ENCODE peak calls at places on chromosomes 12 and 14, in four cellular contexts. Z is OCI-LY7, I is brain microvascular endothelial cell, M is Panc1. H is an unnamed sample.

GRCh38 chr12:51960488-51960887 is 9.0 kb downstream of the ACVR1B start:
- DNase-seq in I (no peak), M (no peak), Z (no peak), H (no peak)

GRCh38 chr14:75069811-75070145 is 337 bp downstream of the ZC2HC1C start:
- DNase-seq in I (no peak), M (no peak), Z (no peak), H (no peak)

GRCh38 chr12:98750511-98750910 is 105.4 kb downstream of the APAF1 start:
- DNase-seq in M (no peak), Z (no peak), I (no peak), H (no peak)

GRCh38 chr12:115185529-115185928 is 501.6 kb upstream of the TBX3 start:
- DNase-seq in Z (no peak), M (no peak), I (no peak), H (peak; percentile 68)

GRCh38 chr12:20443216-20443615 is 74.9 kb downstream of the PDE3A start:
- DNase-seq in I (no peak), M (no peak), Z (no peak), H (no peak)

GRCh38 chr12:120119395-120119973 is 2.9 kb upstream of the RAB35 start:
- DNase-seq in M (no peak), Z (peak; percentile 59), I (no peak), H (no peak)

GRCh38 chr12:19739195-19739776 is 300.0 kb downstream of the AEBP2 start:
- DNase-seq in I (peak; percentile 63), M (no peak), Z (peak; percentile 45), H (peak; percentile 90)

GRCh38 chr12:28191690-28192089 is 1.4 kb downstream of the CCDC91 start:
- DNase-seq in M (no peak), Z (no peak), I (peak; percentile 7), H (peak; percentile 39)

GRCh38 chr12:108151505-108152178 is 22.6 kb downstream of the WSCD2 start:
- DNase-seq in Z (no peak), I (no peak), M (no peak), H (no peak)

GRCh38 chr14:105201928-105202513 is 20.9 kb upstream of the NUDT14 start:
- DNase-seq in M (no peak), I (no peak), Z (no peak), H (no peak)

GRCh38 chr12:94604299-94604698 is 46.1 kb downstream of the TMCC3 start:
- DNase-seq in M (no peak), I (no peak), Z (no peak), H (no peak)

DNA sequence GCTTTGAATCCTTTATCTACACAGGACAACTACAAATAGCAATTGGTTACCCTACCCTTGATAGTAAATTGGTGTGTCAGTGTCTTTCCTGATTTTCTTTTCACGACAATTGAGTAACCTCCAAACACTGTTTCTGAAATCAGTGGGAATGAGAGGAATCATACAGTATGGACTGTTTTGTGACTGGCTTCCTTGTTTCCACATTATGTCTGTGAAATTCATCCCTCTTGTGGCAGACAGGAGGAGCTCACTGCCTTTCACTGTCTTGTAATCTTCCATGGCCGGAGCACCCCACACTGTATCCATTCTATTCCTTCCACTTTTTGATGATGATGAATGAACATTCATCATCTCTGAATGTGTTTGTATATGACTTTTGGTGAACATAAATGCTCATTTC is 164.0 kb upstream of the PZP start:
- DNase-seq in I (peak; percentile 11), Z (peak; percentile 11), M (no peak), H (no peak)
- TF ChIP-seq CTCF in I (peak; percentile 62), Z (peak; percentile 33), M (peak; percentile 30), H (peak; percentile 24)

GRCh38 chr12:49206389-49206788 is 17.5 kb upstream of the TUBA1A start:
- DNase-seq in I (no peak), M (no peak), Z (no peak), H (no peak)

GRCh38 chr12:49201595-49202295 is 12.9 kb upstream of the TUBA1A start:
- DNase-seq in I (peak; percentile 92), Z (no peak), M (no peak), H (peak; percentile 91)

GRCh38 chr12:49198431-49199155 is 9.7 kb upstream of the TUBA1A start:
- DNase-seq in Z (no peak), M (no peak), I (peak; percentile 90), H (peak; percentile 87)

GRCh38 chr12:49195734-49196133 is 6.9 kb upstream of the TUBA1A start:
- DNase-seq in I (no peak), M (no peak), Z (no peak), H (no peak)

GRCh38 chr12:49200882-49201594 is 12.2 kb upstream of the TUBA1A start:
- DNase-seq in I (peak; percentile 50), Z (peak; percentile 64), M (peak; percentile 85), H (peak; percentile 94)
- H3K4me3 ChIP-seq in I (peak overlapping the region; percentile 23), Z (no peak overlapping the region), M (no peak overlapping the region), H (peak overlapping the region; percentile 1)

GRCh38 chr12:75571204-75571603 is 59.8 kb upstream of the KRR1 start:
- DNase-seq in I (no peak), M (no peak), Z (no peak), H (no peak)
- TF ChIP-seq CTCF in I (no peak), M (no peak), Z (no peak), H (no peak)

GRCh38 chr12:8912910-8913309 is 1.4 kb upstream of the PHC1 start:
- DNase-seq in Z (peak; percentile 60), M (no peak), I (no peak), H (no peak)
- H3K4me3 ChIP-seq in Z (no peak overlapping the region), M (no peak overlapping the region), I (no peak overlapping the region), H (no peak overlapping the region)

GRCh38 chr12:92764820-92765219 is 62.0 kb downstream of the PLEKHG7 start:
- DNase-seq in I (peak; percentile 31), Z (no peak), M (no peak), H (no peak)
- TF ChIP-seq CTCF in I (no peak), Z (no peak), M (no peak), H (no peak)

DNA sequence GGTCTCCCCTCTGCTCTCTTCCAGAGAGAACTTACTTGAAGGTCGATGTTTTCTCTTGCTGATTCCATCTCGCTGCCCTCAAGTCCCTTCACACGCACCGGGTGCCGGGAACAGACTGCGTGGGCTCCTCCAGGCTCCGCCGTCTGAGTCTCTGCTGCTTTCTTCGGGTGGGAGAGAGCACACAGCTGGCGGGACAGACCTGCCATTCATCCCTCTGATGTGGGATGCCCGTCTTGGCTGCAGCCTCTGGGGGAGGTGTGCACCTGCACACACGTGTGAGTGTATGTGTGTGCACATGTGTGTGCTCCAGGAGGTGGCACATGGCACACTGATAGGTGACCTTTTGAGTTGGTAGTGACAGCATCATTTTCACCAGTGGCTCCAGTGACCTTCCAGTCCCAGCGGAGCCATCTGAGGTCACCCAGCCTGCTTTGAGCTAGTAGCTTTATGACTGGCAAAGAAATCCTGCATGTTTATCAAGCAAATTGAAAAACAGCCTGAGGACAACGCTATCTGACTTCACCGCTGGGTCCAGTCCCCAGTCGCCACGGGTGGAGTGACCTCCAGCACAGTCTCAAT is at the start of gene NINJ2:
- DNase-seq in I (no peak), Z (no peak), M (no peak), H (peak; percentile 40)
- H3K4me3 ChIP-seq in I (peak within 1 kb of the TSS; percentile 26), Z (peak within 1 kb of the TSS; percentile 21), M (no peak within 1 kb of the TSS), H (peak within 1 kb of the TSS; percentile 39)

DNA sequence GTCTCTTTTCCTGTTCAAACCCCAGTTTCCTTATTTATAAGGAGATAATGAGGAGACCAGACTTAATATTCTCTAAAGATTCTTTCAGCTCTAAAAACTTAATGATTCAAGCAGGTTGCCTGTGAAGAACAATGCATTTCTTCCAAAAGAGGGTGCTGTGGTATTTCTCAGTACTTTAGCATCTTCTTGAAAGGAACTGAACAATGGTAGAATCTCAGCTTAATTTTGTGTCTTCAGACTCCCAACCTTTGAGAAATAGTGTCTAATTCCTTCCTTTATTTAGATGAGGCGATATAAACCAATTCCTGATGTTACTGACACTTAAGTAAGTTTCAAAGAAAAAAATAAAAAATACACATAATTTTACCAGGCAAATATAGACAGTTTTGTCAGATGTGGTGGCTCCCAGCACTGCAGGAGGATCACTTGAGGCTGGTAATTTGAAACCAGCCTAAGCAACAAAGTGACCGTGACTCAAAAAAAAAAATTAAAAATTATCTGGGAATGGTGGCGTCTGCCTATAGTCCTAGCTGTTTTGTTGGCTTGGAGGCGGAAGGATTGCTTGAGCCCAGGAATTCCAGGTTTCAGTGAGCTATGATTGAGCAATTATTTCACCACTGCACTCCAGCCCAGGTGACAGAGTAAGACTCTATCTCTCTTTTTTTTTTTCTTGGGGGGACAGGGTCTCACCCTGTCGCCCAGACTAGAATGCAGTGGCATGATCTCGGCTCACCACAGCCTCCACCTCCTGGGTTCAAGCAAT is 76.9 kb upstream of the PSMA6 start:
- DNase-seq in Z (peak; percentile 47), I (peak; percentile 32), M (no peak), H (peak; percentile 84)
- TF ChIP-seq CTCF in Z (peak; percentile 77), I (peak; percentile 43), M (peak; percentile 51), H (peak; percentile 66)

GRCh38 chr12:50926415-50926814 is 25.9 kb upstream of the HIGD1C start:
- DNase-seq in I (no peak), Z (peak; percentile 22), M (no peak), H (no peak)

GRCh38 chr12:50924439-50925341 is 27.7 kb upstream of the HIGD1C start:
- DNase-seq in M (no peak), Z (peak; percentile 96), I (peak; percentile 80), H (peak; percentile 98)

GRCh38 chr12:50925342-50925651 is 27.0 kb upstream of the HIGD1C start:
- DNase-seq in I (no peak), M (no peak), Z (peak; percentile 86), H (no peak)

GRCh38 chr12:50927356-50927755 is 25.0 kb upstream of the HIGD1C start:
- DNase-seq in M (no peak), I (no peak), Z (no peak), H (no peak)

DNA sequence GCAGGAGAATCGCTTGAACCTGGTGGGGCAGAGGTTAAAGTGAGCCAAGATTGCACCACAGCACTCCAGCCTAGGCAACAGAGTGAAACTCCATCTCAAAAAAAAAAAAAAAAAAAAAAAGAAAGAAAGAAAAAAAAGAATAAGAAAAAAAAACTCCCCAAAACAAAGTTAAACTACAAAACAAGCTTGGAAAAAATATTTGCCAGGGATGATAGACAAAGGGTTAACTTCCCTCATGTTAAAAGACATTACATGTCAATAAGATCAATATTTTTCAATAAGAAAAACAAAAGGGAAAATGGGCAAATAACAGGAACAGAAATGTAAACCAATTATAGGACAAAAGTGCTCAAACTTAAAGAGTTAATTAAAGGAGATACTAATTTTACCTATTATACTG is 26.4 kb upstream of the HIGD1C start:
- DNase-seq in M (no peak), Z (no peak), I (no peak), H (no peak)
- H3K4me3 ChIP-seq in M (peak overlapping the region; percentile 26), Z (peak overlapping the region; percentile 82), I (no peak overlapping the region), H (peak overlapping the region; percentile 88)

H was measured in fibroblast of pulmonary artery.